ENCODE peak calls at places on chromosome 17, in seven cellular contexts. W is suprapubic skin, D is brain microvascular endothelial cell, O is mucosa of descending colon, C is endodermal cell, X is fibroblast of pulmonary artery, T is cardiac fibroblast. P is an unnamed sample.

GRCh38 chr17:37605813-37606505 is 3.3 kb downstream of the SYNRG start:
- DNase-seq in C (no peak), D (no peak), X (no peak), O (no peak), W (no peak), T (no peak), P (no peak)

GRCh38 chr17:42010898-42011516 is 6.2 kb downstream of the DNAJC7 start:
- DNase-seq in X (peak), W (no peak), C (peak), O (no peak), T (peak), D (peak), P (no peak)

GRCh38 chr17:43721537-43722268 is 36.9 kb downstream of the SOST start:
- DNase-seq in T (peak), O (no peak), W (no peak), X (peak), C (peak), D (no peak), P (no peak)

GRCh38 chr17:68036304-68037147 is 991 bp downstream of the KPNA2 start:
- DNase-seq in C (no peak), T (peak), O (no peak), X (peak), W (no peak), D (peak), P (no peak)

GRCh38 chr17:18028114-18028513 is 10.9 kb downstream of the ATPAF2 start:
- DNase-seq in T (no peak), D (no peak), W (no peak), X (no peak), O (no peak), C (no peak), P (no peak)

GRCh38 chr17:81512984-81513668 is 527 bp upstream of the ACTG1 start:
- DNase-seq in D (no peak), X (peak), O (peak), C (peak), T (peak), W (peak), P (no peak)

GRCh38 chr17:2796164-2797140 is at the start of gene RAP1GAP2:
- DNase-seq in W (no peak), O (peak), T (no peak), D (no peak), C (peak), X (no peak), P (no peak)

GRCh38 chr17:64412944-64413381 is 22.3 kb upstream of the PECAM1 start:
- DNase-seq in O (no peak), C (no peak), X (no peak), T (no peak), D (no peak), W (no peak), P (no peak)

GRCh38 chr17:2212328-2212981 is 91.1 kb downstream of the SMG6 start:
- DNase-seq in W (peak), C (no peak), X (peak), O (no peak), T (peak), D (no peak), P (no peak)

GRCh38 chr17:47317119-47317518 is 6.6 kb upstream of the EFCAB13 start:
- DNase-seq in D (no peak), T (peak), W (no peak), C (peak), O (no peak), X (peak), P (no peak)

GRCh38 chr17:10053976-10054551 is 144.3 kb downstream of the GAS7 start:
- DNase-seq in T (no peak), D (no peak), W (no peak), O (no peak), X (no peak), C (no peak), P (no peak)

GRCh38 chr17:29929006-29929543 is 953 bp downstream of the SSH2 start:
- DNase-seq in T (no peak), X (peak), W (no peak), C (peak), O (peak), D (peak), P (no peak)

GRCh38 chr17:9255838-9256237 is 234.5 kb downstream of the NTN1 start:
- DNase-seq in D (no peak), W (no peak), C (no peak), T (no peak), O (no peak), X (no peak), P (no peak)

GRCh38 chr17:45225964-45226530 is 4.4 kb downstream of the FMNL1 start:
- DNase-seq in T (no peak), D (no peak), W (no peak), X (no peak), O (peak), C (peak), P (no peak)
- TF ChIP-seq CTCF in T (no peak), D (no peak), W (no peak), X (no peak), O (no peak), C (no peak), P (no peak)

GRCh38 chr17:32191306-32191705 is 49.0 kb downstream of the RHOT1 start:
- DNase-seq in W (no peak), T (peak), C (no peak), D (no peak), X (peak), O (no peak), P (no peak)
- H3K4me3 ChIP-seq in W (no peak), T (no peak), C (no peak), D (no peak), X (no peak), O (no peak), P (no peak)

GRCh38 chr17:61352771-61353170 is 46.9 kb upstream of the TBX2 start:
- DNase-seq in D (no peak), O (no peak), C (peak), T (no peak), X (no peak), W (no peak), P (no peak)

GRCh38 chr17:61355475-61355874 is 44.2 kb upstream of the TBX2 start:
- DNase-seq in C (no peak), D (no peak), T (no peak), X (no peak), W (no peak), O (no peak), P (no peak)

GRCh38 chr17:61353211-61353610 is 46.4 kb upstream of the TBX2 start:
- DNase-seq in W (no peak), D (no peak), O (no peak), X (no peak), T (no peak), C (no peak), P (no peak)

GRCh38 chr17:61353615-61354014 is 46.0 kb upstream of the TBX2 start:
- DNase-seq in C (no peak), T (no peak), O (no peak), W (no peak), X (no peak), D (no peak), P (no peak)

DNA sequence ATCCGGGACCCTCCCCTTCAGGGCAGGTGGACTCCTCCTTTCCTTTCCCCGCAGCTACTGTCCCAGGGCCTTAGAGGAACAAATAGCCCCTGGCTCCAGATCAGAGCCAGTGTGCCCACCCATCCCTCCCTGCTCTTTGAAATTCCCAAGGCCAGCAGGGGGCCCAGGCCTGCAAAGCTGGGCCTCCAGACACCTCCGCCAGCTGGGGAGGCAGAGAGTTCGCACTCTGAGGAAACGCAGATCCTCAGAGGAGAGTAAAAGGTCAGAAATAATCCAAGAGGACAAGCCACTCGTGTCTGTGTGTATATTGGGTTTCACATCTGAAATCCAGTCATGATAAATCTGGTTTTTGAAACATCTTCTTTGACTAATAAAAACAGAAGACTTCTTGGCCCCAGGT is 44.7 kb upstream of the TBX2 start:
- DNase-seq in O (no peak), X (no peak), C (peak), W (no peak), D (no peak), T (no peak), P (no peak)
- TF ChIP-seq CTCF in O (no peak), X (no peak), C (peak), W (no peak), D (peak), T (no peak), P (no peak)

DNA sequence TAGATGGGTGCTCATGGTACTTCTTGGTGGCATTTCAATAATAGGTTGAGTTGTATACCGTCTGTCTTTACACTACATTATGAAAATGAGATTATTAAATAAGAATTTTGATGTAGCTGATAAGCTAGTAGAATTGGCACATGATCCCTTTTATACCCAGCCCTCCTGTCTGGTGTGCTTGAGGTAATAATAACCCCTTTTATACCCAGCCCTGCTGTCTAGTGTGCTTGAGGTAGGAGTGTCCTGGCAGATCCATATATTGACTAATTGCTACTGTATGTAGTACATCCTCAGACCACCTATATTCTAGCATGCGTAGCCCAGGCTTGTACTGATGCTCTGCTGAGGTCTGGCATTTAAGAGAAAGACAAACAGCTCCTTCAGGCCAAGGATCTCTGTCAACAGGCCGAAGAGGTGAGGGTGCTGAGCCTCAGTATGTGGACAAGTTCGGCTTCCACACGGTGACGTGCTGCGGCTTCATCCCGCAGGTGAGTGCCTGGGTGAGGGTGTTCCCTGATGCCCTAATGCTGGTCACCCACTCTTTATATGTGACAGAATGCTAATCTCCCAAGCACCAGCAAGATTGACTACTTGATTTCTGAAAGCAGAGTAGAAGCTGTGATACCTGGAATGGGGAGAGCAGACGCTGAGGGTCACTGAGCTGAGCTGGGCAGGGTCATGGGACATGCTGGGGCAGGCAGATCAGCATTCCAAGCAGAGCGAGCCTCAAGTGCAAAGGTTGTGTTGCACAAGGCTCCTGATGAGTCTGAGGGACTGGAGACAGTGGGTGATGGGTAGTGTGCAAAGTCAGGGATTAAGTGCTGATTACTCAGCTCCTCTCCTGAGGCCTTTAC is 5.7 kb downstream of the FN3K start:
- DNase-seq in T (no peak), O (no peak), W (no peak), D (no peak), X (no peak), C (no peak), P (no peak)
- H3K4me3 ChIP-seq in T (no peak), O (no peak), W (no peak), D (no peak), X (no peak), C (peak), P (no peak)

GRCh38 chr17:33521784-33522183 is 228.7 kb upstream of the ASIC2 start:
- DNase-seq in X (no peak), D (no peak), O (peak), T (no peak), C (peak), W (no peak), P (no peak)
- TF ChIP-seq CTCF in X (peak), D (peak), O (no peak), T (peak), C (peak), W (no peak), P (peak)

GRCh38 chr17:15966879-15967248 is 21.9 kb downstream of the ADORA2B start:
- DNase-seq in X (no peak), D (no peak), O (peak), W (no peak), C (peak), T (no peak), P (no peak)

GRCh38 chr17:15965510-15965909 is 20.6 kb downstream of the ADORA2B start:
- DNase-seq in O (no peak), T (no peak), C (peak), X (no peak), D (no peak), W (no peak), P (no peak)

GRCh38 chr17:15963670-15964110 is 18.8 kb downstream of the ADORA2B start:
- DNase-seq in X (peak), D (peak), C (no peak), T (peak), W (no peak), O (no peak), P (no peak)

GRCh38 chr17:15967706-15968399 is 22.9 kb downstream of the ADORA2B start:
- DNase-seq in D (no peak), C (no peak), O (no peak), W (no peak), X (no peak), T (no peak), P (no peak)

DNA sequence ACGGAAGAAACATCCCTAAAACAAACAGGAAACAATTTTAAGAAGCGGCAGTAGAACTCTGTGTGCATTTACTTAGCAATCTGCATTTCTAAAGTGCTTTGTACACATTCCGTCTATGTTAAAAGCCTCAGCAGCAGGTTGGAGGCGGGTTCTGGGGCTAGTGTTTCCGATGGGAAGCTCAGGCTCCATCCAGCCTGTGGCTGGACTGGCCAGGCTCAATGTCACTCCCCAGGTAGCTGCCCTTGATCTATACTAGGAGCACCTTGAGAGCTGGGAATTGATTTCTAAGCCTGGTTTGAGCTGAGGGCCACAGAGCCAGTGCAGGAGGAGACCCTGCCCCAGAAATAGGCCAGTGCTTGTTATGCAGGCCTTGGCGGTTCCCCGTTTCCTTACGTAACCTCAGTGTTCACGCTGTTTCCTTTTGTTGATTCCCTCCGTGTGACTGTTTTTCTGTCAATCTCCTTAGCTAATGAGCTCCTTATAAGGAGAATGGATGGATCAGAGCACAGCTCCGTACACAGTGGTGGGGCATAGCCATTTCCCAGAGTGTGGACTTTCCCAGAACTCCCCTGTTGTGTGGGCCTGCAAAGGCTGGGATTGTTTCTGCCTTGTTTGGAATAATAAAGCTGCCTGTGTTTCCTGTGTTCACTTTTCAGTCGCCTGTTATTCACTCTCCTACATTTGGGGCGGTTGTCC is 21.4 kb downstream of the ADORA2B start:
- DNase-seq in X (no peak), C (peak), D (no peak), W (no peak), O (peak), T (peak), P (no peak)
- H3K4me3 ChIP-seq in X (no peak), C (peak), D (no peak), W (peak), O (no peak), T (no peak), P (no peak)

DNA sequence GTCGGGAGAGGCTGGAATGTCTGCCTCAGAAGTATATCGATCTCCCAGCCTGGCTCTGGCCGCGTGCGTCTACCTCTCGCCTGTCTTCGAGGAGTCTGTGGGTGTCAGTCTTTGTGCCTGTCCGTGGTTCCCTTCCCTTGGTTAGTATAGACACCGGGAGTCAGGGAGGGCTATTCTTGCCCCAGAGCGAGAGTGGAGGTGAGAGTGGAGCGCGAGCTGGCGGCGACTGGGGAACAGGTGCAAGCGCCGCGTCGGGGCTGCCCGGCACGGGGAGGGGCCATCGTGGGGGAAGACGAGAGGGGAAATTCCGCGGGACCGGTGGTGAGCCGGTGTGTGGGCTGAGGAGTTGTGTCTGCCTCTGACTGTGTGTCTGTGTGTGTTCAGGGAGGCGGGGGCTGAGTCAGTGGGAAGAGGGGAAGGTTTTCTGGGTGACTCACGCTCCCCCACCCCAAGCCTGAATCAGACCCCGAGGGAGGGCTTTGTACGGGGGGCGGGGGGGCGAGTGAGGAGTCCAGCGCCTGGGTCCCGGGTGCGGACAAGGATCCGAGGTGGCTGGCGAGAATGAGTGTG is 8.4 kb downstream of the KDM6B start:
- DNase-seq in C (no peak), X (peak), W (no peak), O (peak), T (peak), D (peak), P (no peak)
- TF ChIP-seq CTCF in C (no peak), X (no peak), W (no peak), O (no peak), T (no peak), D (no peak), P (no peak)

DNA sequence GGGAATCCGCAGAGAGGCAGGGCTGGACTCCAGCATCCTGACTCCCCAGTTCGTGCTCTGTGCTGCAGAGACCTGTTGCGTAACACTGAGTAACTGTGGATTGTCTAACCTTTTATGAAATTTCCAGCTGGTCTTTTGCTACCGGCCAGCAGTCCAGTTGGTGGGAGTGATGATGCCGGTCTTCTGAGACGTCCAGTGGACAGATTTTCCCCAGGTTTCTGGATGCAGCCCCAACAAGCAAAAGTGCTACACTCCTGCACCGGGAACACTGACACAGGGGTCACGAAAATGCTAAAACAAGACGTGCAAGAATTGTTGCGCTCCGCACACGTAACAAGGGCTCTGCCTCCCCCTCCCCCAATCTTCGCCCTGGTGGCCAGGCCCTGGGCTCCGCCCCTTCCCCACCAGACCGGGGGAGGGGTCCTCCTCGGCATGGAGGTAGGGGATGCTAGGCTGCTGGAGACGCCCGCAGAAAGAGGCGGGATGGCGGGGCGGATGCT is 701 bp upstream of the MRC2 start:
- DNase-seq in O (no peak), W (no peak), T (peak), D (peak), C (no peak), X (peak), P (peak)
- H3K4me3 ChIP-seq in O (no peak), W (peak), T (peak), D (peak), C (peak), X (peak), P (peak)

DNA sequence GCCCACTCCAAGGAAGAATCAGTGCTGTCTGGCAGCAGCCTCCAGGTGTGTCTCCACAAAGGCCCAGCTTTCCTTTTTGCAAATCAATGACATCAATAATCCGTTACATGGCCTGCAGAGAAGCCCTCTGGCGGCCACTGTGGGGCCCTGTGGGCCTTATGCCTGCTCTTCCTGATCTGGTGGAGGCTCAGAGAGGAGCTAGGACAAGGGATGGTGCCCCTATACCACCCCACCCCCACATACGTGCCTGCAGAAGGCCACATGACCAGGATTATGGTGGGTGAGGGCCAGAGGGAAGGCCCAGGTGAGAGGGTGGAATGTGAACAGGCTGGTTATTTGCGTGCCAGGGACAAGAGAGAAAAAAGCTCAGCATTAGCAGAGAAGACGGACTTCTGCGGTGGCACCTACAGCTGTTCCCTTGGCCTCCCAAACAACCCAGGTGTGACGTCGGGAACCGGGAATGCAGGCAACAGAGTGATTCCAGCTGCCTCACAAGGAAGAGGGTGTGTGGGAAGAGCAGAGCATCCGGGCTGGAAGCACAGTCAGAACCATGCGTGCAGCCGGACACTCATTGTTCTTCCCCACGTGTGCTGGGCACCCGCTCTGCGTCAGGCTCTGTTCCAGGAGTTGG is 22.5 kb downstream of the EIF4A3 start:
- DNase-seq in W (peak), X (peak), D (no peak), T (peak), C (peak), O (no peak), P (no peak)
- TF ChIP-seq CTCF in W (peak), X (peak), D (peak), T (peak), C (peak), O (no peak), P (peak)

DNA sequence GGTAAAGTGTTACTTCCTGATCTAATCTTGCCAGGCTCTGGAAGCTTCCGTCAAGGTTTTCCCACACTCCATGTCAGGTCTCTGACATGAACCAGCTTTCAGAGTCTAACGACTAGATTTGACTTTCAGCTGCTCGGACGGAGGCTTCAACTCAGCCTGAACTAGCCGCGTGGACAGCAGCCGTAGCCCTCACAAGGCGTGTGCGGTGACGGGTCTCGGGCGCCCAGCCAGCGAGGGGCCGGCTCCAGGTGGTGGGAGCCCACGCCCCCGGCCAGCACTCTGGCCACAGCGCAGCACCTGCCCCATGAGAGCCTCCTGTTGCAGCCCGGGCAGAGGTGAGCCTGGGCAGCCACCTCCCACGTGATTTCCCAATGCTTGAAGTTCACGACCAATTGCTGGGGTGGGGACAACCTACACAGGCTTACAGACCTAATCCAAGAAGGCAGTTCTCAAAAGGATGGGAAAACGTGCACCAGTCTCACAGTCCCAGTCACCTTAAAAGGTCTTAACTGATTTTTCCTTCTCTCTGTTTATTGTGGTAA is 45.5 kb downstream of the TBC1D16 start:
- DNase-seq in T (no peak), O (no peak), X (no peak), C (no peak), D (no peak), W (no peak), P (no peak)
- H3K4me3 ChIP-seq in T (no peak), O (no peak), X (no peak), C (no peak), D (no peak), W (no peak), P (no peak)